ENCODE peak calls at places on chromosomes 13 and 19, in four cellular contexts. E, N, R and F are unnamed samples.

GRCh38 chr13:111387945-111388600 is 67.6 kb downstream of the TEX29 start:
- DNase-seq in E (no peak), N (no peak), R (no peak), F (no peak)

GRCh38 chr19:4690362-4690761 is 20.2 kb upstream of the MYDGF start:
- DNase-seq in E (no peak), N (no peak), R (no peak), F (no peak)

GRCh38 chr19:18274776-18275356 is 614 bp upstream of the IQCN start:
- DNase-seq in E (peak), N (peak), R (peak), F (peak)

GRCh38 chr13:89832827-89833226 is 1514.7 kb upstream of the MIR17HG start:
- DNase-seq in E (no peak), N (no peak), R (no peak), F (no peak)

GRCh38 chr13:90867336-90867683 is 480.2 kb upstream of the MIR17HG start:
- DNase-seq in E (no peak), N (peak), R (peak), F (peak)

GRCh38 chr13:97211986-97212385 is 10.1 kb upstream of the MBNL2 start:
- DNase-seq in E (no peak), N (no peak), R (no peak), F (no peak)

GRCh38 chr19:6593651-6594416 is 2.9 kb upstream of the CD70 start:
- DNase-seq in E (no peak), N (no peak), R (no peak), F (no peak)

GRCh38 chr19:39444598-39445257 is 654 bp upstream of the SUPT5H start:
- DNase-seq in E (no peak), N (no peak), R (no peak), F (no peak)

GRCh38 chr13:74204606-74205312 is 70.6 kb upstream of the KLF12 start:
- DNase-seq in E (no peak), N (no peak), R (no peak), F (no peak)

GRCh38 chr13:74202129-74202528 is 67.9 kb upstream of the KLF12 start:
- DNase-seq in E (no peak), N (no peak), R (no peak), F (no peak)

GRCh38 chr13:74203576-74203975 is 69.4 kb upstream of the KLF12 start:
- DNase-seq in E (no peak), N (no peak), R (no peak), F (no peak)

GRCh38 chr13:74200081-74200480 is 65.9 kb upstream of the KLF12 start:
- DNase-seq in E (no peak), N (no peak), R (no peak), F (no peak)

DNA sequence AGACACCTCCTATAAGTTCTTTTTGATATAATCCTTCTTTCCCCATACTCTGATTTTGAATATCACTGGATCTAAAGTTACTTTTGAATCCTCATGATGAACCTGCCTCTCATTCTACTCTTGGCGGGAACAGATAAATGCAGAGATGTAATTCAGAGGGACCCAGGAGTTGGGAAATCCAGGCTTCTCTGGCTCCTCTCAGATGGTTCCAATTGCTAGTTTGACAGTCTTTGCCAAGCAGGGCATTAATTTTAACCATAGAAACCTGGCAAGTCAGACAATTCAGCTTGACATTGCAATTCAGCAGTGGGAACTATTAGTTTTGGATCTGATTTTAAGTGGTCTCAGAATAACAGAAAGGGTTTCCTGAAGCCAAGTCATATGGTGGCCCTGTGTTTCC is 67.3 kb upstream of the KLF12 start:
- DNase-seq in E (no peak), N (no peak), R (no peak), F (no peak)
- H3K4me3 ChIP-seq in E (no peak), N (no peak), R (no peak), F (no peak)

DNA sequence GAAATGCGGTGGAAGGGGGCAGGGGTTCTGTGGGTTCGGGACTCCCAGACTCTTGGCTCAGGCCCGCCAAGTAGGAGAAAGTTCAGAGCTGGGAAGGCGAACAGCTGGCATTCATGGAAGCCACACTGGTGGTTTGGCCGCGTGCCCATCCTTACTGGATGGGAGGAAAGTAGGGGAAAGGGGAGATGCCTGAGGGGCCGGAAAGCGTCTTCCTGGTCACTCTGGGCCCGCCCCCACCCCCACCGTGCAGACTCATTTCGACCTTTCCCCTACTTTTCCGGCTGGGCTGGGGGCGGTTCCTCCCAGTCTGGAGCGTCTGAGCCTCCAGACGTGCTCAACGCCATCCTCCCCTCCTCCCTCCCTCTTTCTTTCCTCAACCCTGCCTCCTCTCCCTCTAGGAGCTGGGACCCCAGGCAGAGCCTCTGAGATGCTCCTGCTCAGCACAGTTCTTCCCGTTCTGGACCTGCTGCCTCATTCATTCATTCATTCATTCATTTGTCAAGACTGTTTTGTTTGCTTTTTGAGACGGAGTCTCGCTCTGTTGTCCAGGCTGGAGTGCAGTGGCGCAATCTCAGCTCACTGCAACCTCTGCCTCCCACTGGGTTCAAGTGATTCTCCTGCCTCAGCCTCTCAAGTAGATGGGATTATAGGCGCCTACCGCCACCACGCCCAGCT is 3.5 kb downstream of the ANGPTL4 start:
- DNase-seq in E (no peak), N (peak), R (peak), F (peak)
- H3K27ac ChIP-seq in E (no peak), N (peak), R (peak), F (no peak)

GRCh38 chr13:37869756-37870488 is at the start of gene TRPC4:
- DNase-seq in E (no peak), N (peak), R (peak), F (no peak)

GRCh38 chr13:37869506-37869755 is 141 bp downstream of the TRPC4 start:
- DNase-seq in E (no peak), N (peak), R (no peak), F (no peak)

GRCh38 chr13:37870489-37870845 is 895 bp upstream of the TRPC4 start:
- DNase-seq in E (no peak), N (no peak), R (no peak), F (no peak)

GRCh38 chr13:37870895-37871550 is 1.5 kb upstream of the TRPC4 start:
- DNase-seq in E (no peak), N (no peak), R (no peak), F (no peak)

GRCh38 chr13:37868691-37869505 is 674 bp downstream of the TRPC4 start:
- DNase-seq in E (no peak), N (peak), R (no peak), F (no peak)
- H3K4me3 ChIP-seq in E (no peak), N (peak), R (peak), F (no peak)

DNA sequence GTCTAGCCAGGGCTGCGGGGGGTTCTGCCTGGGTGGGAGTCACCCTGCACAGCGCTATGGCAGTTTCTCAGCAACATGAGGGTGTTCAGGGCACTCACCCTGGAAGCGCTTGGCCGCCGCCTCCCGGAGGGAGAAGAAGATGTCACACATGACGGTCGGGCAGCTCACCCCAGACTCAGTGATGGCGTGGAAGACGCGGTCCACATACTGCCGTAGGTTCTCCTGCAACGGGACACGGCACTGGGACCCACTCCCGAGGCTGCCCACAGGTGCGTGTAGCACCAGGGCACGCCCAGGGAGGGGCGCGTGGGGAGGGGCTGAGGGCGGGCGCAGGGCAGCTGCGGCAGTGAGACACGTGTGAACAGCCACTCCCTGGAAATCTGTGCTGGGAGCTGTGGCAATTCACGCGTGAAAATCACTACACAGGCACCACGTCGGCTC is 41.3 kb upstream of the C13orf46 start:
- DNase-seq in E (no peak), N (peak), R (peak), F (no peak)
- H3K27ac ChIP-seq in E (no peak), N (peak), R (peak), F (no peak)